ENCODE peak calls at places on chromosome 2, in nine cellular contexts. One of them, this sample, is unnamed.

GRCh38 chr2:11250400-11251277 is 93.8 kb downstream of the ROCK2 start:
- DNase-seq in lower leg skin: no peak
- DNase-seq in transverse colon: no peak
- DNase-seq in neural crest cell: no peak
- DNase-seq in spleen: no peak
- DNase-seq in OCI-LY7: no peak
- DNase-seq in GM13977: no peak
- DNase-seq in astrocyte of the spinal cord: no peak
- DNase-seq in AG04450: no peak
- DNase-seq in this sample: no peak

GRCh38 chr2:233976690-233977294 is 59.6 kb downstream of the TRPM8 start:
- DNase-seq in lower leg skin: no peak
- DNase-seq in transverse colon: no peak
- DNase-seq in neural crest cell: no peak
- DNase-seq in spleen: no peak
- DNase-seq in OCI-LY7: peak
- DNase-seq in GM13977: peak
- DNase-seq in astrocyte of the spinal cord: peak
- DNase-seq in AG04450: peak
- DNase-seq in this sample: peak

GRCh38 chr2:240932001-240932723 is 26.0 kb downstream of the CROCC2 start:
- DNase-seq in lower leg skin: peak
- DNase-seq in transverse colon: peak
- DNase-seq in neural crest cell: no peak
- DNase-seq in spleen: peak
- DNase-seq in OCI-LY7: no peak
- DNase-seq in GM13977: no peak
- DNase-seq in astrocyte of the spinal cord: no peak
- DNase-seq in AG04450: no peak
- DNase-seq in this sample: no peak

GRCh38 chr2:100643906-100644501 is 81.2 kb downstream of the PDCL3 start:
- DNase-seq in lower leg skin: no peak
- DNase-seq in transverse colon: no peak
- DNase-seq in neural crest cell: no peak
- DNase-seq in spleen: no peak
- DNase-seq in OCI-LY7: no peak
- DNase-seq in GM13977: no peak
- DNase-seq in astrocyte of the spinal cord: no peak
- DNase-seq in AG04450: no peak
- DNase-seq in this sample: no peak

GRCh38 chr2:132438650-132439030 is 22.0 kb downstream of the GPR39 start:
- DNase-seq in lower leg skin: no peak
- DNase-seq in transverse colon: no peak
- DNase-seq in neural crest cell: no peak
- DNase-seq in spleen: no peak
- DNase-seq in OCI-LY7: no peak
- DNase-seq in GM13977: no peak
- DNase-seq in astrocyte of the spinal cord: peak
- DNase-seq in AG04450: peak
- DNase-seq in this sample: no peak

GRCh38 chr2:15776992-15777702 is 163.2 kb upstream of the MYCN start:
- DNase-seq in lower leg skin: no peak
- DNase-seq in transverse colon: no peak
- DNase-seq in neural crest cell: no peak
- DNase-seq in spleen: no peak
- DNase-seq in OCI-LY7: no peak
- DNase-seq in GM13977: no peak
- DNase-seq in astrocyte of the spinal cord: no peak
- DNase-seq in AG04450: no peak
- DNase-seq in this sample: no peak

GRCh38 chr2:186572705-186573104 is 17.2 kb upstream of the ITGAV start:
- DNase-seq in lower leg skin: no peak
- DNase-seq in transverse colon: no peak
- DNase-seq in neural crest cell: no peak
- DNase-seq in spleen: no peak
- DNase-seq in OCI-LY7: no peak
- DNase-seq in GM13977: no peak
- DNase-seq in astrocyte of the spinal cord: no peak
- DNase-seq in AG04450: no peak
- DNase-seq in this sample: no peak

GRCh38 chr2:40625849-40626248 is 174.0 kb upstream of the SLC8A1 start:
- DNase-seq in lower leg skin: no peak
- DNase-seq in transverse colon: no peak
- DNase-seq in neural crest cell: no peak
- DNase-seq in spleen: no peak
- DNase-seq in OCI-LY7: no peak
- DNase-seq in GM13977: no peak
- DNase-seq in astrocyte of the spinal cord: peak
- DNase-seq in AG04450: peak
- DNase-seq in this sample: no peak

GRCh38 chr2:144713410-144713809 is 193.5 kb upstream of the ZEB2 start:
- DNase-seq in lower leg skin: no peak
- DNase-seq in transverse colon: no peak
- DNase-seq in neural crest cell: no peak
- DNase-seq in spleen: no peak
- DNase-seq in OCI-LY7: no peak
- DNase-seq in GM13977: no peak
- DNase-seq in astrocyte of the spinal cord: no peak
- DNase-seq in AG04450: no peak
- DNase-seq in this sample: no peak

GRCh38 chr2:49251766-49252165 is 97.5 kb upstream of the FSHR start:
- DNase-seq in lower leg skin: no peak
- DNase-seq in transverse colon: no peak
- DNase-seq in neural crest cell: no peak
- DNase-seq in spleen: no peak
- DNase-seq in OCI-LY7: no peak
- DNase-seq in GM13977: no peak
- DNase-seq in astrocyte of the spinal cord: peak
- DNase-seq in AG04450: peak
- DNase-seq in this sample: no peak

GRCh38 chr2:215189393-215189792 is 51.0 kb upstream of the ABCA12 start:
- DNase-seq in lower leg skin: no peak
- DNase-seq in transverse colon: no peak
- DNase-seq in neural crest cell: no peak
- DNase-seq in spleen: no peak
- DNase-seq in OCI-LY7: no peak
- DNase-seq in GM13977: no peak
- DNase-seq in astrocyte of the spinal cord: no peak
- DNase-seq in AG04450: no peak
- DNase-seq in this sample: no peak

GRCh38 chr2:164456599-164456998 is 164.7 kb downstream of the GRB14 start:
- DNase-seq in lower leg skin: no peak
- DNase-seq in transverse colon: no peak
- DNase-seq in neural crest cell: no peak
- DNase-seq in spleen: no peak
- DNase-seq in OCI-LY7: no peak
- DNase-seq in GM13977: no peak
- DNase-seq in astrocyte of the spinal cord: peak
- DNase-seq in AG04450: no peak
- DNase-seq in this sample: no peak

DNA sequence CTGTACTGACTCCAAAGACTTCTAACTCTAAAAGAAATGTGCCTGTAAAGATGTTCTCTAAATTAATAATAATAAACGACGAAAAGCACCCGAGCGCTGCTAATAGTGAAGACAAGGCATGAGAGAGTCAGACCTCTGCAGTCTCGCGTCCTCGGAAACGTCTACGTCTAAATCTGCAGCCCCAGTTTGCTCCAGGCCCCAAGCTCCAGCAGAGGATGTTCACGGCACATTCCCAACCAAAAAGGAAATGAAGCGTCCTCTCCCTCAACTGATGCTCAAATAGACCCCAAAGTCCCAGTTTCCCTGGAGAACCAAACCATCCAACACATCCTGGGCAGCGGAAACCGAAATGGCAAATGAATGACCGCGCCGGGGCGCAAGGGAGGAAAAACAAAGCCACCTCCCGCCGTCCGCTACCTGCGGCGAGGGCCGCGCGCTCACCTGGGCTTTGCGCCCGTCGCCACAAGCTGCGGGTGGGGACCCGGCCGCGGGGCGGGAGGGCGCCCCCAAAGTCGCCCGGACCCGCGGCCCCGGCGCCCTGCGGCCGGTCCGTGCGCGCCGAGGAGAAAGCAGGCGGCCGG is 47.1 kb upstream of the CCDC150 start:
- DNase-seq in lower leg skin: no peak
- DNase-seq in transverse colon: no peak
- DNase-seq in neural crest cell: peak
- DNase-seq in spleen: no peak
- DNase-seq in OCI-LY7: no peak
- DNase-seq in GM13977: peak
- DNase-seq in astrocyte of the spinal cord: peak
- DNase-seq in AG04450: no peak
- DNase-seq in this sample: no peak
- TF ChIP-seq CTCF in lower leg skin: no peak
- TF ChIP-seq CTCF in transverse colon: no peak
- TF ChIP-seq CTCF in neural crest cell: no peak
- TF ChIP-seq CTCF in spleen: no peak
- TF ChIP-seq CTCF in OCI-LY7: no peak
- TF ChIP-seq CTCF in GM13977: peak
- TF ChIP-seq CTCF in astrocyte of the spinal cord: peak
- TF ChIP-seq CTCF in AG04450: peak
- TF ChIP-seq CTCF in this sample: no peak

GRCh38 chr2:73071452-73072399 is at the start of gene SFXN5:
- DNase-seq in lower leg skin: peak
- DNase-seq in transverse colon: peak
- DNase-seq in neural crest cell: peak
- DNase-seq in spleen: peak
- DNase-seq in OCI-LY7: peak
- DNase-seq in GM13977: peak
- DNase-seq in astrocyte of the spinal cord: peak
- DNase-seq in AG04450: peak
- DNase-seq in this sample: peak
- TF ChIP-seq CTCF in lower leg skin: peak
- TF ChIP-seq CTCF in transverse colon: peak
- TF ChIP-seq CTCF in neural crest cell: peak
- TF ChIP-seq CTCF in spleen: peak
- TF ChIP-seq CTCF in OCI-LY7: no peak
- TF ChIP-seq CTCF in GM13977: no peak
- TF ChIP-seq CTCF in astrocyte of the spinal cord: peak
- TF ChIP-seq CTCF in AG04450: peak
- TF ChIP-seq CTCF in this sample: no peak

DNA sequence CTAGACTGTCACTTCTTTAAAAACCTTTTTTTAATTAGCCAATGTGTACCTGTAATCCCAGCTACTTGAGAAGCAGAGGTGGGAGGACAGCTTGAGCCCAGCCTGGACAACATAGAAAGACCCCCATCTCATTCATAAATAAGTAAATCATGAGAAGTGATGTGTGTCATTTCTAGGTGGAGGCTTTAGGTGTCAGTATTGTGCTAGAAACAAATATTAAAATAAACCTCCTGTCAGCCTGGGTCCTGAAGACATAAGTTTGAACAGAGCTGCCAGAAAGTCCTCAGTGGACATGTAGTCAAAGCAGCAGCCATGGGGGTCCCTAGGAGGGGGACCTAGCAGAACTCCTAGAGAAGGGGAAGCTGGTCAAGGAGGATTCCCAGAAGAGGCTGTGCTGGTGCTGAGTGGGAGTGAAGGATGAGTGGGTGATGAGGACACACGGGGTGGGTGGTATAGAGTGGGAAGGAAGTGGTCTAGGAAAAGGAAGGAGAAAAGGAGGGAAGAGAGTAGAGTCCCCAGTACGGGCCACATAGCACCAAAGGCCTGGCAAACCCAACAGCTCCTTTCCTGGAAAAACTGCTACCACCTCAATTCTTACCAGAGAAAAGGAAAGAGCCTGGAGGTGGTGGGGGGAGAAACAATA is 316.6 kb upstream of the NCKAP5 start:
- DNase-seq in lower leg skin: no peak
- DNase-seq in transverse colon: no peak
- DNase-seq in neural crest cell: no peak
- DNase-seq in spleen: no peak
- DNase-seq in OCI-LY7: peak
- DNase-seq in GM13977: peak
- DNase-seq in astrocyte of the spinal cord: peak
- DNase-seq in AG04450: no peak
- DNase-seq in this sample: no peak
- TF ChIP-seq CTCF in lower leg skin: no peak
- TF ChIP-seq CTCF in transverse colon: no peak
- TF ChIP-seq CTCF in neural crest cell: peak
- TF ChIP-seq CTCF in spleen: no peak
- TF ChIP-seq CTCF in OCI-LY7: peak
- TF ChIP-seq CTCF in GM13977: peak
- TF ChIP-seq CTCF in astrocyte of the spinal cord: no peak
- TF ChIP-seq CTCF in AG04450: peak
- TF ChIP-seq CTCF in this sample: peak

GRCh38 chr2:170504820-170505145 is 210.4 kb upstream of the SP5 start:
- DNase-seq in lower leg skin: no peak
- DNase-seq in transverse colon: no peak
- DNase-seq in neural crest cell: no peak
- DNase-seq in spleen: no peak
- DNase-seq in OCI-LY7: no peak
- DNase-seq in GM13977: no peak
- DNase-seq in astrocyte of the spinal cord: no peak
- DNase-seq in AG04450: no peak
- DNase-seq in this sample: no peak

GRCh38 chr2:170502400-170503135 is 212.6 kb upstream of the SP5 start:
- DNase-seq in lower leg skin: no peak
- DNase-seq in transverse colon: no peak
- DNase-seq in neural crest cell: no peak
- DNase-seq in spleen: no peak
- DNase-seq in OCI-LY7: no peak
- DNase-seq in GM13977: no peak
- DNase-seq in astrocyte of the spinal cord: no peak
- DNase-seq in AG04450: no peak
- DNase-seq in this sample: no peak

GRCh38 chr2:170503971-170504819 is 210.9 kb upstream of the SP5 start:
- DNase-seq in lower leg skin: no peak
- DNase-seq in transverse colon: no peak
- DNase-seq in neural crest cell: no peak
- DNase-seq in spleen: no peak
- DNase-seq in OCI-LY7: no peak
- DNase-seq in GM13977: no peak
- DNase-seq in astrocyte of the spinal cord: no peak
- DNase-seq in AG04450: no peak
- DNase-seq in this sample: no peak

GRCh38 chr2:170503563-170503962 is 211.6 kb upstream of the SP5 start:
- DNase-seq in lower leg skin: no peak
- DNase-seq in transverse colon: no peak
- DNase-seq in neural crest cell: no peak
- DNase-seq in spleen: no peak
- DNase-seq in OCI-LY7: no peak
- DNase-seq in GM13977: no peak
- DNase-seq in astrocyte of the spinal cord: no peak
- DNase-seq in AG04450: no peak
- DNase-seq in this sample: no peak

DNA sequence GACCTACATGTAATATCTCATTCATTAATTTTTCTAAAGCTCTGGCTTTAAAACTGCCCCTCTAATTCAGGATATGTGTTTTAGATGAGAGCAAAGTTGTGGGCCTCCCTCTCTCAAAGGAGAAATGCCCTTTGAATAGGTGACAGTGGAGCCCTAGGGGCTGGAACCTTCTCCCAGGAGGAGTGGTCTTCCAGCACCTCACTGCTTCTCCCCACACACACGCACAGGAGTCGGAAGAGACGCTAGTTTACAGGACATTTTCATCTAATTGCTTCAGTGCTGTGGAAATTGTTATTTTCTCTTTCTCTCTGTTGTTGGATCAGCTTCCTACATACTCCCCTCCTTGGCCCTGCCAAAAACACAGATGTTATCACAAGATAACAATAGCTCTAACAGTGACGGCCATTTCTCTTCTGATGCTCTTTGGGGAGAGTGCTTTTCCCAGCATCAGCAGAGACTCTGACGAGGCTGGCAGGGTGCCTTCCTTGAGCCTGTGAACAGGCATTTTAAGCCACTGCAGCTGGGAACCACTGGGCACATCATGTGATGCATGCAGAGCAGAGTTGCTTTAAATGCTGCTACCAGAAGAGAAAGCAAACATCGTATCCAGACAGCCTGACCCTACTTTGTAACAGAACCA is 209.4 kb upstream of the SP5 start:
- DNase-seq in lower leg skin: peak
- DNase-seq in transverse colon: peak
- DNase-seq in neural crest cell: no peak
- DNase-seq in spleen: no peak
- DNase-seq in OCI-LY7: no peak
- DNase-seq in GM13977: no peak
- DNase-seq in astrocyte of the spinal cord: peak
- DNase-seq in AG04450: no peak
- DNase-seq in this sample: no peak
- TF ChIP-seq CTCF in lower leg skin: no peak
- TF ChIP-seq CTCF in transverse colon: no peak
- TF ChIP-seq CTCF in neural crest cell: no peak
- TF ChIP-seq CTCF in spleen: no peak
- TF ChIP-seq CTCF in OCI-LY7: no peak
- TF ChIP-seq CTCF in GM13977: no peak
- TF ChIP-seq CTCF in astrocyte of the spinal cord: no peak
- TF ChIP-seq CTCF in AG04450: no peak
- TF ChIP-seq CTCF in this sample: no peak

This sample was measured in D721Med.